ENCODE peak calls at places on chromosome 2, in ten cellular contexts. One of them, this sample, is unnamed.

GRCh38 chr2:44548221-44549098 is 186.7 kb downstream of the CAMKMT start:
- DNase-seq in left ventricle myocardium inferior: no peak
- DNase-seq in CD8-positive, alpha-beta memory T cell: no peak
- DNase-seq in fibroblast of pulmonary artery: no peak
- DNase-seq in coronary artery: no peak
- DNase-seq in Peyer's patch: no peak
- DNase-seq in A549: no peak
- DNase-seq in ovary: no peak
- DNase-seq in NB4: no peak
- DNase-seq in psoas muscle: no peak
- DNase-seq in this sample: no peak

GRCh38 chr2:220152281-220152680 is 524.9 kb downstream of the SLC4A3 start:
- DNase-seq in left ventricle myocardium inferior: no peak
- DNase-seq in CD8-positive, alpha-beta memory T cell: no peak
- DNase-seq in fibroblast of pulmonary artery: no peak
- DNase-seq in coronary artery: no peak
- DNase-seq in Peyer's patch: no peak
- DNase-seq in A549: no peak
- DNase-seq in ovary: no peak
- DNase-seq in NB4: no peak
- DNase-seq in psoas muscle: no peak
- DNase-seq in this sample: no peak

GRCh38 chr2:203025592-203025991 is 10.9 kb downstream of the NBEAL1 start:
- DNase-seq in left ventricle myocardium inferior: no peak
- DNase-seq in CD8-positive, alpha-beta memory T cell: no peak
- DNase-seq in fibroblast of pulmonary artery: no peak
- DNase-seq in coronary artery: no peak
- DNase-seq in Peyer's patch: no peak
- DNase-seq in A549: no peak
- DNase-seq in ovary: no peak
- DNase-seq in NB4: no peak
- DNase-seq in psoas muscle: no peak
- DNase-seq in this sample: no peak

GRCh38 chr2:197052371-197052770 is 125.9 kb upstream of the PGAP1 start:
- DNase-seq in left ventricle myocardium inferior: no peak
- DNase-seq in CD8-positive, alpha-beta memory T cell: peak
- DNase-seq in fibroblast of pulmonary artery: no peak
- DNase-seq in coronary artery: no peak
- DNase-seq in Peyer's patch: no peak
- DNase-seq in A549: no peak
- DNase-seq in ovary: no peak
- DNase-seq in NB4: no peak
- DNase-seq in psoas muscle: no peak
- DNase-seq in this sample: no peak

GRCh38 chr2:194867328-194867727 is 789.7 kb upstream of the SLC39A10 start:
- DNase-seq in left ventricle myocardium inferior: no peak
- DNase-seq in CD8-positive, alpha-beta memory T cell: no peak
- DNase-seq in fibroblast of pulmonary artery: peak
- DNase-seq in coronary artery: no peak
- DNase-seq in Peyer's patch: no peak
- DNase-seq in A549: peak
- DNase-seq in ovary: no peak
- DNase-seq in NB4: peak
- DNase-seq in psoas muscle: no peak
- DNase-seq in this sample: no peak

GRCh38 chr2:24917086-24917485 is 3.0 kb downstream of the ADCY3 start:
- DNase-seq in left ventricle myocardium inferior: no peak
- DNase-seq in CD8-positive, alpha-beta memory T cell: no peak
- DNase-seq in fibroblast of pulmonary artery: no peak
- DNase-seq in coronary artery: no peak
- DNase-seq in Peyer's patch: no peak
- DNase-seq in A549: no peak
- DNase-seq in ovary: no peak
- DNase-seq in NB4: peak
- DNase-seq in psoas muscle: no peak
- DNase-seq in this sample: no peak

GRCh38 chr2:39513641-39514094 is 76.6 kb upstream of the MAP4K3 start:
- DNase-seq in left ventricle myocardium inferior: peak
- DNase-seq in CD8-positive, alpha-beta memory T cell: no peak
- DNase-seq in fibroblast of pulmonary artery: peak
- DNase-seq in coronary artery: no peak
- DNase-seq in Peyer's patch: no peak
- DNase-seq in A549: peak
- DNase-seq in ovary: peak
- DNase-seq in NB4: peak
- DNase-seq in psoas muscle: peak
- DNase-seq in this sample: peak

GRCh38 chr2:160405077-160405865 is 88.3 kb downstream of the RBMS1 start:
- DNase-seq in left ventricle myocardium inferior: no peak
- DNase-seq in CD8-positive, alpha-beta memory T cell: no peak
- DNase-seq in fibroblast of pulmonary artery: no peak
- DNase-seq in coronary artery: no peak
- DNase-seq in Peyer's patch: no peak
- DNase-seq in A549: no peak
- DNase-seq in ovary: no peak
- DNase-seq in NB4: no peak
- DNase-seq in psoas muscle: no peak
- DNase-seq in this sample: no peak

GRCh38 chr2:175576270-175576669 is 394.8 kb upstream of the ATP5MC3 start:
- DNase-seq in left ventricle myocardium inferior: no peak
- DNase-seq in CD8-positive, alpha-beta memory T cell: no peak
- DNase-seq in fibroblast of pulmonary artery: no peak
- DNase-seq in coronary artery: no peak
- DNase-seq in Peyer's patch: no peak
- DNase-seq in A549: no peak
- DNase-seq in ovary: no peak
- DNase-seq in NB4: no peak
- DNase-seq in psoas muscle: no peak
- DNase-seq in this sample: no peak

GRCh38 chr2:69686855-69687254 is 43.3 kb upstream of the AAK1 start:
- DNase-seq in left ventricle myocardium inferior: no peak
- DNase-seq in CD8-positive, alpha-beta memory T cell: no peak
- DNase-seq in fibroblast of pulmonary artery: no peak
- DNase-seq in coronary artery: no peak
- DNase-seq in Peyer's patch: no peak
- DNase-seq in A549: no peak
- DNase-seq in ovary: no peak
- DNase-seq in NB4: no peak
- DNase-seq in psoas muscle: no peak
- DNase-seq in this sample: no peak

GRCh38 chr2:88859461-88859860 is 168.0 kb downstream of the RPIA start:
- DNase-seq in left ventricle myocardium inferior: no peak
- DNase-seq in CD8-positive, alpha-beta memory T cell: no peak
- DNase-seq in fibroblast of pulmonary artery: no peak
- DNase-seq in coronary artery: no peak
- DNase-seq in Peyer's patch: no peak
- DNase-seq in A549: no peak
- DNase-seq in ovary: no peak
- DNase-seq in NB4: no peak
- DNase-seq in psoas muscle: no peak
- DNase-seq in this sample: no peak
- H3K4me3 ChIP-seq in left ventricle myocardium inferior: no peak
- H3K4me3 ChIP-seq in CD8-positive, alpha-beta memory T cell: no peak
- H3K4me3 ChIP-seq in fibroblast of pulmonary artery: no peak
- H3K4me3 ChIP-seq in coronary artery: no peak
- H3K4me3 ChIP-seq in Peyer's patch: peak
- H3K4me3 ChIP-seq in A549: no peak
- H3K4me3 ChIP-seq in ovary: no peak
- H3K4me3 ChIP-seq in NB4: no peak
- H3K4me3 ChIP-seq in psoas muscle: peak
- H3K4me3 ChIP-seq in this sample: no peak

DNA sequence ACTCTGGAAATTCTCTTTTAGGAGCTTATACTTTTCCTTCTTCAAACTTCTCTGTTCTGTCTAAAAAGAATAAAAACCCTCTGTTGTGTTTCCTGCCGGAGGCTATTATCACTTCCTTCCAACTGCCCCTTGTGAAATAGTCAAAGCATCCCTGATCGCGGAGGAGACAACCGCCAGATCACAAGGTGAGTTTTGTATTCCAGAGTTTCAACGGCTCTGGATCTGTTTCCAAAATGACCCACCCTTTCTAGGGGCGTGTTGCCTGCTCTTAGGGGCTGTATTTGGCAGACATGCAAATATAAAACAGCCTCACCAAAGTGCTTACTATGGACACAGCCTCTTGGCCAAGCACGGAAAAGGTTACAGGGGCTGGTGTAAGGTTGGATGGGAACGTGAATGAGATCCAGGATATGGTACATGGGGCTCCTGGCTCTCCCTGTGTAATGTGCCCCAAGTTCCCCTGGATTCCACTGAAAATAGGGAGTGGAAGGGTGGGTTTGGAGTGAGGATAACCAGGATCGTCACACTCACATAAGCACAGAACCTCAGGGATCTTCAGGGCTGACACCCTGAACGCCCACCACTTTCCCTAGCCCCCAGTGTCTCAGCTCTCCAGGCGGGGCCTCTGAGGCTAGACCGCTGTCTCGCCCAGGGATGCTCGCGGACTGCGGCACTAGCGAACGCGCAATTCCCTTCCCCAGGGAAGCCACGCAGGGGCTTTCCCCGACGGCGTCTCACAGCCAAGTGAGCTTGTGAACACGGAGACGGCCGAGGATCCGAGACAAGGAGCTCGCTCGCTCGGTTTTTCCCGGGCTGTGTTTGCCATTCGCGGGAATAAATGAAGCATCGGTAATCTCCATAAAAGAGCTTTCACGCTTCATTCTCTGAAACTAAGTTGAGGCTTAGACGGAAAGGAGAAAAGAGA is 14.4 kb downstream of the EN1 start:
- DNase-seq in left ventricle myocardium inferior: no peak
- DNase-seq in CD8-positive, alpha-beta memory T cell: no peak
- DNase-seq in fibroblast of pulmonary artery: no peak
- DNase-seq in coronary artery: no peak
- DNase-seq in Peyer's patch: no peak
- DNase-seq in A549: no peak
- DNase-seq in ovary: no peak
- DNase-seq in NB4: no peak
- DNase-seq in psoas muscle: no peak
- DNase-seq in this sample: no peak
- H3K4me3 ChIP-seq in left ventricle myocardium inferior: no peak
- H3K4me3 ChIP-seq in CD8-positive, alpha-beta memory T cell: no peak
- H3K4me3 ChIP-seq in fibroblast of pulmonary artery: no peak
- H3K4me3 ChIP-seq in coronary artery: no peak
- H3K4me3 ChIP-seq in Peyer's patch: no peak
- H3K4me3 ChIP-seq in A549: no peak
- H3K4me3 ChIP-seq in ovary: no peak
- H3K4me3 ChIP-seq in NB4: no peak
- H3K4me3 ChIP-seq in psoas muscle: no peak
- H3K4me3 ChIP-seq in this sample: no peak

DNA sequence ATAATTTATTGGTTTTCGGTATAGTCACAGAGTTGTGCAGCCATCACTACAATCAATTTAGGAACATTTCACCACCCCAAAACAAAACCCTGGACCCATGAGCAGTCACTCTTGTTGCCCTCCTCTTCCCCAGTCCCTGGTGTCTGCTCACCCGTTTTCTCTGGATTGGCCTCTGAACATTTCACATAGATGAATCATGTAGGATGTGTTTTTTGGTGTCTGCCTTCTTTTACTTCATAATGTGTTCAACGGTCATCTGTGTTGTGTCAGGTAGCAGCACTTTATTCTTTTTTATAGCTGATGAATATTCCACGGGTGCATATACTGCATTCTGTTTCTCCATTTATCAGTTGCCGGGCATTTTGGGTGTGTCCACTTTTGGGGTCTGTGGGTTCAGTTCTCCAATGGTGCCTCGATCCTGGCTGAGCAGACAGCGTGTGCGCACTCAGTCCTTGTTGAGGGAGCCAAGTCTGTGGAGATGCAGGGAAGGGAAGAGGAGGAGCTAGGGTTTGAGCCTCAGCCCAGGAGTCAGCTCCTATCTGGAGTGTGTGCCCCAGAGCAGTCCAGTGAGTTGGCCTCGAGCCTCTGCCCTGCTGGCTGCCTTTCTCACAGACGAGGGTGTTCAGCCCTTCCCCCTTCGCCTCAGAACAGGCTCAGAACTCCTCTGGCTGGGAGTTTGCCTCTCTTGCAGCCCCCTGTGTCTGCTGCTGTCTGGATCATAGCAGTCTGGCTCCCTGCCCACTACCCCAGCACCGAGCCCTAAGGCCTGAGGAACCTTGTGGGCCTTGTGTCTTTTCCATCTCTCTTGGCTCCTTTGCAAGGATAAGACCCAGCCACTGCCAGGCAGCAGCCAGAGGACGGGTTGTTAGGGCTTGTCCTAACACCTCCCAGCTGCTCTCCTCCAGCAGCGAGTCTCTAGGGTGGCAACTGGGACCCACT is 18.0 kb downstream of the C2orf74 start:
- DNase-seq in left ventricle myocardium inferior: peak
- DNase-seq in CD8-positive, alpha-beta memory T cell: no peak
- DNase-seq in fibroblast of pulmonary artery: peak
- DNase-seq in coronary artery: peak
- DNase-seq in Peyer's patch: no peak
- DNase-seq in A549: no peak
- DNase-seq in ovary: peak
- DNase-seq in NB4: no peak
- DNase-seq in psoas muscle: peak
- DNase-seq in this sample: peak
- H3K4me3 ChIP-seq in left ventricle myocardium inferior: peak
- H3K4me3 ChIP-seq in CD8-positive, alpha-beta memory T cell: peak
- H3K4me3 ChIP-seq in fibroblast of pulmonary artery: peak
- H3K4me3 ChIP-seq in coronary artery: peak
- H3K4me3 ChIP-seq in Peyer's patch: no peak
- H3K4me3 ChIP-seq in A549: no peak
- H3K4me3 ChIP-seq in ovary: peak
- H3K4me3 ChIP-seq in NB4: peak
- H3K4me3 ChIP-seq in psoas muscle: peak
- H3K4me3 ChIP-seq in this sample: peak

GRCh38 chr2:49938268-49938667 is 784.0 kb upstream of the FSHR start:
- DNase-seq in left ventricle myocardium inferior: no peak
- DNase-seq in CD8-positive, alpha-beta memory T cell: no peak
- DNase-seq in fibroblast of pulmonary artery: no peak
- DNase-seq in coronary artery: no peak
- DNase-seq in Peyer's patch: no peak
- DNase-seq in A549: no peak
- DNase-seq in ovary: no peak
- DNase-seq in NB4: no peak
- DNase-seq in psoas muscle: no peak
- DNase-seq in this sample: no peak

GRCh38 chr2:49937432-49937831 is 783.1 kb upstream of the FSHR start:
- DNase-seq in left ventricle myocardium inferior: no peak
- DNase-seq in CD8-positive, alpha-beta memory T cell: no peak
- DNase-seq in fibroblast of pulmonary artery: no peak
- DNase-seq in coronary artery: no peak
- DNase-seq in Peyer's patch: no peak
- DNase-seq in A549: no peak
- DNase-seq in ovary: no peak
- DNase-seq in NB4: no peak
- DNase-seq in psoas muscle: no peak
- DNase-seq in this sample: no peak

GRCh38 chr2:49935456-49935855 is 781.1 kb upstream of the FSHR start:
- DNase-seq in left ventricle myocardium inferior: no peak
- DNase-seq in CD8-positive, alpha-beta memory T cell: no peak
- DNase-seq in fibroblast of pulmonary artery: no peak
- DNase-seq in coronary artery: no peak
- DNase-seq in Peyer's patch: no peak
- DNase-seq in A549: no peak
- DNase-seq in ovary: no peak
- DNase-seq in NB4: no peak
- DNase-seq in psoas muscle: no peak
- DNase-seq in this sample: no peak

GRCh38 chr2:49934481-49934880 is 780.2 kb upstream of the FSHR start:
- DNase-seq in left ventricle myocardium inferior: no peak
- DNase-seq in CD8-positive, alpha-beta memory T cell: no peak
- DNase-seq in fibroblast of pulmonary artery: no peak
- DNase-seq in coronary artery: no peak
- DNase-seq in Peyer's patch: no peak
- DNase-seq in A549: no peak
- DNase-seq in ovary: no peak
- DNase-seq in NB4: no peak
- DNase-seq in psoas muscle: no peak
- DNase-seq in this sample: no peak

GRCh38 chr2:49936965-49937364 is 782.6 kb upstream of the FSHR start:
- DNase-seq in left ventricle myocardium inferior: no peak
- DNase-seq in CD8-positive, alpha-beta memory T cell: no peak
- DNase-seq in fibroblast of pulmonary artery: no peak
- DNase-seq in coronary artery: no peak
- DNase-seq in Peyer's patch: no peak
- DNase-seq in A549: no peak
- DNase-seq in ovary: no peak
- DNase-seq in NB4: no peak
- DNase-seq in psoas muscle: no peak
- DNase-seq in this sample: no peak
- H3K4me3 ChIP-seq in left ventricle myocardium inferior: no peak
- H3K4me3 ChIP-seq in CD8-positive, alpha-beta memory T cell: no peak
- H3K4me3 ChIP-seq in fibroblast of pulmonary artery: no peak
- H3K4me3 ChIP-seq in coronary artery: no peak
- H3K4me3 ChIP-seq in Peyer's patch: no peak
- H3K4me3 ChIP-seq in A549: no peak
- H3K4me3 ChIP-seq in ovary: no peak
- H3K4me3 ChIP-seq in NB4: no peak
- H3K4me3 ChIP-seq in psoas muscle: no peak
- H3K4me3 ChIP-seq in this sample: no peak

This sample was measured in skeletal muscle cell.